ENCODE peak calls at places on chromosomes 13 and 19, in seven cellular contexts. W, J, Z, P, K, Y and T are unnamed samples.

GRCh38 chr19:9205506-9206113 is 13.8 kb downstream of the OR7D4 start:
- DNase-seq in Z (no peak), K (peak; percentile 59), Y (peak; percentile 47), W (peak; percentile 67), P (peak; percentile 75), J (peak; percentile 70), T (peak; percentile 76)

GRCh38 chr13:39329182-39329639 is 273.8 kb downstream of the LHFPL6 start:
- DNase-seq in P (no peak), W (no peak), Z (no peak), J (no peak), Y (no peak), K (no peak), T (no peak)

GRCh38 chr19:14476663-14477401 is 1.7 kb upstream of the PTGER1 start:
- DNase-seq in J (no peak), K (peak; percentile 78), W (peak; percentile 24), Y (peak; percentile 59), Z (peak; percentile 92), P (peak; percentile 80), T (peak; percentile 62)

GRCh38 chr13:96860829-96861228 is 133.4 kb downstream of the OXGR1 start:
- DNase-seq in W (no peak), Z (no peak), P (no peak), J (no peak), Y (no peak), K (no peak), T (no peak)

GRCh38 chr19:9914001-9914314 is 22.4 kb downstream of the OLFM2 start:
- DNase-seq in Y (no peak), K (no peak), W (no peak), Z (no peak), J (no peak), P (no peak), T (no peak)

GRCh38 chr13:97429681-97430081 is 4.3 kb upstream of the RAP2A start:
- DNase-seq in Y (peak; percentile 41), J (no peak), K (peak; percentile 72), W (no peak), P (peak; percentile 88), Z (no peak), T (no peak)

GRCh38 chr13:29362849-29363604 is 232.5 kb downstream of the SLC7A1 start:
- DNase-seq in W (peak; percentile 67), P (peak; percentile 68), Z (no peak), J (peak; percentile 22), Y (peak; percentile 33), K (peak; percentile 41), T (peak; percentile 7)

GRCh38 chr13:98338312-98338711 is 161.2 kb upstream of the RNF113B start:
- DNase-seq in W (no peak), K (no peak), Y (no peak), Z (no peak), P (no peak), J (no peak), T (no peak)

GRCh38 chr13:39561971-39562370 is 41.0 kb downstream of the LHFPL6 start:
- DNase-seq in P (no peak), J (no peak), Z (peak; percentile 54), K (no peak), W (no peak), Y (no peak), T (no peak)

GRCh38 chr19:5673752-5674151 is 6.6 kb downstream of the MICOS13 start:
- DNase-seq in P (no peak), J (no peak), Z (no peak), K (no peak), W (no peak), Y (no peak), T (no peak)

GRCh38 chr13:44309771-44310767 is 63.6 kb upstream of the SERP2 start:
- DNase-seq in P (no peak), W (no peak), K (no peak), Y (no peak), Z (no peak), J (no peak), T (peak; percentile 76)

GRCh38 chr13:37636701-37637100 is 38.1 kb upstream of the POSTN start:
- DNase-seq in W (no peak), K (no peak), Z (no peak), J (no peak), Y (no peak), P (no peak), T (no peak)

GRCh38 chr19:15534957-15535864 is 26.9 kb downstream of the CYP4F22 start:
- DNase-seq in Y (no peak), P (no peak), K (no peak), Z (no peak), W (no peak), J (no peak), T (no peak)

GRCh38 chr13:32164622-32165268 is 133.2 kb downstream of the FRY start:
- DNase-seq in J (no peak), P (peak; percentile 76), W (peak; percentile 69), K (peak; percentile 58), Z (no peak), Y (peak; percentile 75), T (peak; percentile 42)

GRCh38 chr13:109867766-109868165 is 81.4 kb upstream of the IRS2 start:
- DNase-seq in W (no peak), Z (no peak), J (no peak), P (no peak), Y (no peak), K (no peak), T (no peak)

GRCh38 chr13:77820431-77821149 is 98.0 kb downstream of the EDNRB start:
- DNase-seq in K (no peak), J (no peak), Y (no peak), Z (no peak), W (no peak), P (no peak), T (no peak)

GRCh38 chr19:28313633-28314032 is 899.3 kb downstream of the UQCRFS1 start:
- DNase-seq in J (peak; percentile 24), K (peak; percentile 95), W (no peak), Z (no peak), P (peak; percentile 94), Y (peak; percentile 73), T (peak; percentile 69)

GRCh38 chr13:75550159-75550567 is 572 bp downstream of the UCHL3 start:
- DNase-seq in W (peak; percentile 32), Y (peak; percentile 74), K (peak; percentile 62), P (peak; percentile 91), Z (peak; percentile 83), J (peak; percentile 22), T (peak; percentile 59)

GRCh38 chr13:100694722-100695644 is 20.4 kb upstream of the TMTC4 start:
- DNase-seq in W (no peak), J (no peak), K (peak; percentile 46), P (peak; percentile 50), Y (peak; percentile 80), Z (no peak), T (peak; percentile 53)

GRCh38 chr13:38166121-38166520 is 183.5 kb upstream of the UFM1 start:
- DNase-seq in P (peak; percentile 17), K (peak; percentile 20), Z (no peak), W (no peak), J (no peak), Y (peak; percentile 1), T (no peak)

GRCh38 chr19:1284979-1285736 is 515 bp upstream of the EFNA2 start:
- DNase-seq in P (no peak), W (no peak), K (no peak), Y (no peak), Z (no peak), J (no peak), T (no peak)
- H3K4me3 ChIP-seq in P (no peak overlapping the region), W (no peak overlapping the region), K (no peak overlapping the region), Y (no peak overlapping the region), Z (no peak overlapping the region), J (no peak overlapping the region), T (no peak overlapping the region)

GRCh38 chr19:3798137-3798536 is 12.0 kb upstream of the MATK start:
- DNase-seq in W (no peak), Z (no peak), J (no peak), P (no peak), K (peak; percentile 8), Y (no peak), T (peak; percentile 23)

GRCh38 chr19:3803114-3803888 is 17.1 kb upstream of the MATK start:
- DNase-seq in K (no peak), J (no peak), Z (no peak), P (no peak), Y (no peak), W (no peak), T (no peak)

GRCh38 chr19:3803986-3804385 is 17.8 kb upstream of the MATK start:
- DNase-seq in P (no peak), W (no peak), Y (no peak), Z (no peak), K (no peak), J (no peak), T (no peak)

GRCh38 chr19:3804429-3804828 is 18.2 kb upstream of the MATK start:
- DNase-seq in Z (no peak), K (no peak), J (no peak), W (no peak), Y (no peak), P (no peak), T (no peak)

GRCh38 chr19:3801412-3802096 is 15.4 kb upstream of the MATK start:
- DNase-seq in W (no peak), Y (no peak), P (peak; percentile 45), K (no peak), J (no peak), Z (no peak), T (no peak)
- H3K4me3 ChIP-seq in W (no peak overlapping the region), Y (no peak overlapping the region), P (peak overlapping the region; percentile 22), K (no peak overlapping the region), J (no peak overlapping the region), Z (no peak overlapping the region), T (no peak overlapping the region)

DNA sequence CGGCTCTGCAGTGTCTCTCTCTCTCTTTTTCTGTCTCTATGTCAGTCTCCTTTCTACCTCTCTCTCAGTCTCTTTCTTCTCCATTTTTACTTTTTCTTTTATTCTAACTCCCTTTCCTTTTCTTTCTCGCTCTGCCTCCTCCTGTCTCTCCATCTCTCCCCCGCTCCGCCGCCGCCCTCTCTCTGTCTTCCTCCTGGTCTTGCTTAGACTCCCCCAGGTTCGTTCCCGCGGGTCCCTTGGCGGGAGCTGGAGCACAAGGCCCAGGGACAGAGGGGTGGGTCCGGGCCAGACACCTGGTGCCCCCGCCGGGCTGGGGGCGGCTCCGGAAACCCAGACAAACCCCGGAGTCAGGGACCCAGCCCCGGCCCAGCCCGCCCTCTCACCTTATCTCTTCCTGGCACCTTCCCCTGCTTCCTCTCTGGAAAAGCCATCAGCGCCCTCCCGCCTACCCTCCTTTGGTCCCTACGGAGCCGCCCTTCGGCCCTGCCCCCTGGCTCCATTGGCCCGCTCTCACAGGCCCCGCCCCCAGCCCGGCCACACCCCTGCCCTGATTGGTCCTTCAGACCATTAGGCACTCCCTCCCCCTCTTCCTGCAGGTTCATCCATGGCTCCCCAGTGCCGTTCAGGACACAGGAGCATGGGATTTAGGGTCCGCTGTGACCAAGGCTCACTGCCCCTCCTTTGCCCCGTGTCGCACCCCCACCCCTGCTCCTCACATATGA is 15.4 kb upstream of the NOP53 start:
- DNase-seq in P (peak; percentile 36), Z (peak; percentile 82), J (peak; percentile 68), W (no peak), Y (no peak), K (no peak), T (peak; percentile 32)
- H3K4me3 ChIP-seq in P (peak overlapping the region; percentile 32), Z (peak overlapping the region; percentile 70), J (peak overlapping the region; percentile 8), W (no peak overlapping the region), Y (peak overlapping the region; percentile 18), K (no peak overlapping the region), T (no peak overlapping the region)

DNA sequence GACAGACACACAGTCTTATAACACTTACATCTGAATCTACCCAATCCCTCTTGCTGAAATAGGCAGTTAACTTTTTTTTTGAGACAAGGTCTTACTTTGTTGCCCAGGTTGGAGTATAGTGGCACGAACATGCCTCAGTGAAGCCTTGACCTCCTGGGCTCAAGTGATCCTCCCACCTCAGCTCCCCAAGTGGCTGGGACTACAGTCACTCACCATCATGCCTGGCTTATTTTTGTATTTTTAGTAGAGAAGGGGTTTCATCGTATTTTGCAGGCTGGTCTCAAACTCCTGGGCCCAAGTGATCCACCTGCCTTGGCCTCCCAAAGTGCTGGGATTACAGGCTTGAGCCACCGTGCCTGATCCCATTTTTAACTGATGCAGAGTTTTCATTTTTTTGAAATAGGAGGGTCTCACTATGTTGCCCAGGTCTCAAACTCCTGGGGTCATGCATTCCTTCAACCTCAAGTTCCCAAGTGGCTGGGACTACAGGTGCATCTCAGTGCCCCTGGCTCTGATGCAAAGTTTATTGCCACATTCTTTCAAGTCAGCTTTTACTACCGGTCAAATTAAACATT is 7.6 kb downstream of the ELF1 start:
- DNase-seq in J (no peak), W (no peak), Y (no peak), K (no peak), P (no peak), Z (no peak), T (no peak)
- H3K4me3 ChIP-seq in J (no peak overlapping the region), W (peak overlapping the region; percentile 57), Y (no peak overlapping the region), K (no peak overlapping the region), P (no peak overlapping the region), Z (no peak overlapping the region), T (no peak overlapping the region)